ENCODE peak calls at places on chromosome 9, in eight cellular contexts. C, P, G, O, L, B, M and A are unnamed samples.

GRCh38 chr9:126128494-126129142 is 198.0 kb upstream of the MVB12B start:
- DNase-seq in C (no peak), P (no peak), G (no peak), O (no peak), L (no peak), B (no peak), M (no peak), A (no peak)

GRCh38 chr9:22040760-22041159 is 31.7 kb upstream of the CDKN2B start:
- DNase-seq in C (no peak), P (peak), G (peak), O (no peak), L (no peak), B (no peak), M (no peak), A (no peak)

GRCh38 chr9:79567671-79568098 is 4.1 kb upstream of the TLE4 start:
- DNase-seq in C (no peak), P (no peak), G (no peak), O (no peak), L (no peak), B (no peak), M (no peak), A (no peak)

GRCh38 chr9:135480071-135480941 is 724 bp downstream of the PPP1R26 start:
- DNase-seq in C (no peak), P (peak), G (peak), O (no peak), L (no peak), B (no peak), M (peak), A (no peak)

GRCh38 chr9:134641173-134641985 is at the start of gene COL5A1:
- DNase-seq in C (no peak), P (no peak), G (peak), O (peak), L (no peak), B (peak), M (no peak), A (peak)

GRCh38 chr9:121691890-121692289 is 40.5 kb downstream of the DAB2IP start:
- DNase-seq in C (no peak), P (no peak), G (no peak), O (no peak), L (no peak), B (no peak), M (no peak), A (no peak)

GRCh38 chr9:71760901-71761300 is 7.4 kb downstream of the CEMIP2 start:
- DNase-seq in C (no peak), P (no peak), G (no peak), O (no peak), L (no peak), B (no peak), M (no peak), A (no peak)

GRCh38 chr9:120110520-120110919 is 469.4 kb downstream of the CDK5RAP2 start:
- DNase-seq in C (no peak), P (no peak), G (no peak), O (peak), L (no peak), B (no peak), M (no peak), A (no peak)

GRCh38 chr9:365451-365850 is 150.8 kb downstream of the DOCK8 start:
- DNase-seq in C (no peak), P (no peak), G (no peak), O (no peak), L (no peak), B (no peak), M (no peak), A (no peak)

GRCh38 chr9:105357937-105358336 is 89.9 kb upstream of the FSD1L start:
- DNase-seq in C (no peak), P (no peak), G (no peak), O (no peak), L (no peak), B (no peak), M (no peak), A (no peak)

GRCh38 chr9:69122391-69123141 is 51.5 kb upstream of the TJP2 start:
- DNase-seq in C (no peak), P (peak), G (peak), O (no peak), L (no peak), B (no peak), M (peak), A (no peak)

GRCh38 chr9:131886839-131887238 is 147.0 kb upstream of the RAPGEF1 start:
- DNase-seq in C (no peak), P (no peak), G (peak), O (no peak), L (no peak), B (no peak), M (no peak), A (no peak)

GRCh38 chr9:87594218-87594617 is 96.6 kb downstream of the DAPK1 start:
- DNase-seq in C (no peak), P (no peak), G (no peak), O (no peak), L (no peak), B (no peak), M (no peak), A (no peak)

GRCh38 chr9:36551868-36552267 is 20.8 kb upstream of the MELK start:
- DNase-seq in C (no peak), P (no peak), G (no peak), O (no peak), L (no peak), B (no peak), M (no peak), A (no peak)

GRCh38 chr9:36665921-36666429 is 93.3 kb downstream of the MELK start:
- DNase-seq in C (no peak), P (no peak), G (peak), O (no peak), L (no peak), B (no peak), M (no peak), A (no peak)

GRCh38 chr9:19999491-20000057 is 210.7 kb upstream of the SLC24A2 start:
- DNase-seq in C (no peak), P (no peak), G (peak), O (no peak), L (peak), B (no peak), M (no peak), A (no peak)